ENCODE peak calls at places on chromosomes 7 and 10, in nine cellular contexts. M is neural crest cell, Y is fibroblast of mammary gland, F is cardiac fibroblast, I is thoracic aorta, Q is adrenal gland, V is tibial artery, G is dorsolateral prefrontal cortex, P is astrocyte of the spinal cord. U is an unnamed sample.

GRCh38 chr10:52644678-52645434 is 127.7 kb downstream of the MBL2 start:
- DNase-seq in M (peak), Y (peak), F (peak), I (no peak), Q (peak), V (no peak), G (no peak), P (peak), U (no peak)

GRCh38 chr10:28991738-28992270 is 297.1 kb upstream of the LYZL1 start:
- DNase-seq in M (peak), Y (peak), F (peak), I (no peak), Q (peak), V (no peak), G (no peak), P (peak), U (no peak)

GRCh38 chr10:107900131-107900530 is 735.6 kb upstream of the SORCS1 start:
- DNase-seq in M (no peak), Y (no peak), F (no peak), I (no peak), Q (no peak), V (no peak), G (no peak), P (no peak), U (no peak)

GRCh38 chr7:40673285-40673684 is 538.5 kb downstream of the SUGCT start:
- DNase-seq in M (no peak), Y (peak), F (peak), I (no peak), Q (no peak), V (no peak), G (no peak), P (peak), U (no peak)

GRCh38 chr10:71978988-71979691 is 14.9 kb downstream of the CHST3 start:
- DNase-seq in M (no peak), Y (no peak), F (no peak), I (no peak), Q (no peak), V (peak), G (no peak), P (no peak), U (no peak)

GRCh38 chr7:72753781-72754180 is 74.2 kb downstream of the TYW1B start:
- DNase-seq in M (no peak), Y (no peak), F (no peak), I (no peak), Q (no peak), V (no peak), G (no peak), P (no peak), U (no peak)

GRCh38 chr7:116934580-116934979 is 18.7 kb upstream of the ST7 start:
- DNase-seq in M (no peak), Y (no peak), F (no peak), I (no peak), Q (no peak), V (no peak), G (no peak), P (no peak), U (no peak)

GRCh38 chr7:112064627-112065385 is 141.4 kb downstream of the DOCK4 start:
- DNase-seq in M (no peak), Y (no peak), F (no peak), I (no peak), Q (no peak), V (no peak), G (no peak), P (no peak), U (no peak)

GRCh38 chr7:158235862-158236261 is 351.8 kb downstream of the PTPRN2 start:
- DNase-seq in M (no peak), Y (no peak), F (no peak), I (no peak), Q (no peak), V (no peak), G (no peak), P (no peak), U (no peak)

GRCh38 chr10:102718220-102718619 is 3.8 kb downstream of the SFXN2 start:
- DNase-seq in M (no peak), Y (peak), F (peak), I (no peak), Q (peak), V (no peak), G (peak), P (peak), U (no peak)

GRCh38 chr7:101882595-101883564 is 65.5 kb downstream of the CUX1 start:
- DNase-seq in M (peak), Y (peak), F (peak), I (peak), Q (peak), V (peak), G (no peak), P (peak), U (no peak)
- TF ChIP-seq CTCF in M (no peak), Y (no peak), F (no peak), I (no peak), Q (no peak), V (peak), G (no peak), P (no peak), U (no peak)

GRCh38 chr7:38411404-38411803 is 138.0 kb upstream of the TARP start:
- DNase-seq in M (no peak), Y (peak), F (peak), I (no peak), Q (no peak), V (no peak), G (no peak), P (no peak), U (no peak)
- TF ChIP-seq CTCF in M (peak), Y (peak), F (peak), I (no peak), Q (no peak), V (no peak), G (no peak), P (peak), U (no peak)

GRCh38 chr7:1548438-1548831 is 7.6 kb downstream of the TMEM184A start:
- DNase-seq in M (no peak), Y (no peak), F (no peak), I (no peak), Q (no peak), V (no peak), G (no peak), P (no peak), U (no peak)
- TF ChIP-seq CTCF in M (no peak), Y (no peak), F (no peak), I (no peak), Q (no peak), V (no peak), G (no peak), P (no peak), U (no peak)

DNA sequence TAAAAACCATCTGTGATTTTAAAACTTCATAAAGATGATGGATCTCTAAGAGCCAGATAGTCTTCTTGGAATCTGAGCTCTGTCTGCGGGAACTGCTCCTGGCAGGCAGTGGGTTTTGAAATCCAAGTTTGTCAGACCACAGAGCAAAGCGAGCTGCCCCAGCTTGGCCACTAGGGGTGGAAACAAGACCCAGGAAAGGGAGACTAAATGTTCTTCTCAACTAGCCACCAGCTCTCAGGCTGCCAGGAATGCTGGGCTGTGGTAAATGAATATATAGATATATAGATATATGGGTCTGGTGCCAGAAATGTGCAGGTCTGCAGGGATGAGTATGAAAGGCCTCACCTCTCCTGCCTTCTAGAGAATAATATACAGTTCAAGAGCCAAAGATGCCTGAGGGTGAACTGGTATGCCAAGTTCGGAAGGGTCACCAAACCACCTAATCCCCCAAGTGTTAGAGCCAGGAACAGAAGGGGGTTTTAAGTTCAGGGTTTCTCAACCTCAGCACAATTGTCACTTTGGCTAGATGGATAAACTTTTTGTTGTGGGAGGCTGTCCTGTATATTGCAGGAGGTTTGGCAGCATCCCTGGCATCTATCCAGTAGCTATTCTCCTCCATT is 208.7 kb downstream of the KCNMA1 start:
- DNase-seq in M (peak), Y (peak), F (peak), I (no peak), Q (peak), V (peak), G (no peak), P (peak), U (no peak)
- TF ChIP-seq CTCF in M (peak), Y (peak), F (peak), I (peak), Q (peak), V (peak), G (peak), P (peak), U (no peak)

DNA sequence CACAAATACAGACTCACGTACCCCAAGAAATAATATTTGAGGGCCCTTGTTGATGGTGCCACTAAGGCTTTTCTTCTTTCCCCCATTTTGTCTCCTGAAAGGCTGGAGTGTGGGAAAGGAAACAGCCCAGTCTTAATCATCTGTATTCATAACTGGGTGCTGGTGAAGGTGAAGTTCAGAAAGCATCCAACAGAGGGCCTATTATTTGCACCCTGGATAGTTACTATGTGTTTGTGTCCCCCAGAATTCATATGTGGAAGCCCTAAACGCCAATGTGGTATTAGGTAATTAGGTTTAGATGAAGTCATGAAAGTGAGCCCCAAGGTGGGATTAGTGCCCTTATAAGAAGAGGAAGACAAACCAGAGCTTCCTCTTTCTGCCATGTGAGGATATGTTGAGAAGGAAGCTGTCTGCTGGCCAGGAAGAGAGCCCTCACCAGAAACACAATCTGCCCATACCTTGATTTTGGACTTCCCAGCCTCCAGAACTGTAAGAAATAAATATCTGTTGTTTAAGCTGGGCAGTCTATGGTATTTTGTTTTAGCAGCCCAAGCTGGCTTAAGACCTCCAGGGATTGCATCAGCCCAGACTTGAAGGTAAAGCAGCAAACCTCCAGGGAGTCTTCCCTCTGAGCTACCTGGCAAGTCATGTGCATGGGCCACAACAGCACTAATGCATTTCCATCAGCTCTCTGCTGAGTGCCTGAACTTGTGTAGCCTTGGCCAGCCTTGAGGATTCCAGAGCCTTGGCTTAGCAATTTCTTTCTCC is 90.0 kb upstream of the ADRB1 start:
- DNase-seq in M (no peak), Y (no peak), F (no peak), I (no peak), Q (no peak), V (no peak), G (no peak), P (no peak), U (no peak)
- TF ChIP-seq CTCF in M (peak), Y (peak), F (peak), I (no peak), Q (no peak), V (no peak), G (peak), P (peak), U (peak)

GRCh38 chr10:122296363-122297120 is 25.4 kb downstream of the BTBD16 start:
- DNase-seq in M (no peak), Y (no peak), F (no peak), I (no peak), Q (no peak), V (no peak), G (no peak), P (no peak), U (no peak)

GRCh38 chr10:122297583-122297982 is 26.5 kb downstream of the BTBD16 start:
- DNase-seq in M (no peak), Y (no peak), F (no peak), I (no peak), Q (no peak), V (no peak), G (no peak), P (no peak), U (no peak)

GRCh38 chr10:122298206-122298597 is 27.1 kb downstream of the BTBD16 start:
- DNase-seq in M (no peak), Y (no peak), F (no peak), I (no peak), Q (no peak), V (no peak), G (no peak), P (no peak), U (no peak)

GRCh38 chr10:122299423-122300075 is 28.5 kb downstream of the BTBD16 start:
- DNase-seq in M (no peak), Y (no peak), F (no peak), I (no peak), Q (no peak), V (no peak), G (no peak), P (no peak), U (no peak)

GRCh38 chr10:122298598-122299301 is 27.7 kb downstream of the BTBD16 start:
- DNase-seq in M (peak), Y (peak), F (peak), I (no peak), Q (peak), V (peak), G (peak), P (peak), U (peak)
- TF ChIP-seq CTCF in M (peak), Y (peak), F (peak), I (peak), Q (peak), V (peak), G (peak), P (peak), U (peak)

GRCh38 chr7:29749701-29750321 is 56.5 kb upstream of the WIPF3 start:
- DNase-seq in M (no peak), Y (no peak), F (no peak), I (no peak), Q (no peak), V (no peak), G (no peak), P (no peak), U (no peak)

DNA sequence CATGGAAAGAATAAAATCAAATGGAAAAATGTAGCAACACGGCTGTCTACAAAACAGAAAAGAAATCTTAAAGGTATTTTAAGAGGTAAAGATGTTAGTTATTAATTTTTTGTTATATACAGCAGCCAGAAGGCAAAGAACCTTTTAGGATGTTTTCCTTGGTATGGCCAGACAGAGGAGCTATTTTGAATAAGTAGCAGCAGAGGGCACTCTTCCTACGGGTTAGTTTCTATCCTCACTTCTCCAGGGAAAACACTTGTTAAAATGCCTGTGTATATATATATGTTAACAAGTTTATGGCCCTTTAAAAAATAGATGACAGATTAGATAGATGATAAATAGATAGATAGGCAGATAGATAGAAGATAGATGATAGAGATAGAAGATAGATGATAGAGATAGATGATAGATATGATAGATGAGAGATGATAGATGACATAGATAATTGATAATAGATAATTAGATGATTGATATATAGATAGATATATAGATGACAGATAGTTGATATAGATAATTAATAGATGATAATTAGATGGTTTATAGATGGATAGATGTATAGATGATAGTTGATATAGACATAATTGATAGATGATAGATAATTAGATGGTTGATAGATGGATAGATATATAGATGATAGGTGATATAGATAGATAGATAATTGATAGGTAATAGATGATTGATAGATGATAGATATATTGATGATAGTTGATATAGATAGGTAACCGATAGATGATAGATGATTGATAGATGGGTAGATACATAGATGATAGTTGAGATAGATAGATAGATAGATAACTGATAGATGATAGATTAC is 57.8 kb upstream of the WIPF3 start:
- DNase-seq in M (no peak), Y (peak), F (peak), I (no peak), Q (no peak), V (no peak), G (peak), P (peak), U (no peak)
- TF ChIP-seq CTCF in M (peak), Y (peak), F (peak), I (peak), Q (peak), V (peak), G (peak), P (peak), U (no peak)

DNA sequence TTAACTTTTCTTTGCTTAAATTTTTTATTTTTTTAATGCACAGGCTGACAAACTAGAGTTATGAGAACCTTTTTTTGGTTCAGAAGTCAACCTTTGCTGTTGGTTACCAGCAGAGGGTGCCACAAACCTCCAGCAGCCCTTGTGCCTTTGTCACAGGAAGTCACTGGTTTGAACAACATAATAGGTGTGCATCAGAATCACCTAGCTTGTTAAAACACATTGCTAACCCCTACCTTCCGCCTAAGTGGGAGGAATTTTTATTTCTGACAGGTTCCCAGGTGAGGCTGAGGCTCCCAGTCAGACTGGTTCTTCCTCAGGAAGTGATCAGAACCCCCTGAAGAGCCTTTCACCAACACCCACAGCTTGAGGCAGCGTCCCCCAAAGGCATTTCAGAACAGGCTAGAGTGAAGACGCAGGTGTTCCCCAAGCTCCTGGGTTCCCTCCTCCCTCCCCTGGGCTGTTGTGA is 22.6 kb upstream of the VDAC2 start:
- DNase-seq in M (peak), Y (peak), F (peak), I (no peak), Q (peak), V (peak), G (peak), P (peak), U (peak)
- TF ChIP-seq CTCF in M (peak), Y (peak), F (peak), I (peak), Q (peak), V (peak), G (peak), P (peak), U (peak)